ENCODE peak calls at places on chromosomes 7 and 10, in seven cellular contexts. Y is A549, O is foreskin fibroblast, E is body of pancreas, H is uterus, U is prostate gland, Q is fibroblast of lung. Z is an unnamed sample.

GRCh38 chr10:91034494-91035157 is 113.7 kb upstream of the ANKRD1 start:
- DNase-seq in Y (no peak), O (peak; percentile 77), E (peak; percentile 63), H (peak; percentile 43), U (peak; percentile 42), Q (peak; percentile 70), Z (peak; percentile 71)

GRCh38 chr10:60130130-60130579 is 223.8 kb upstream of the CCDC6 start:
- DNase-seq in Y (peak; percentile 19), O (no peak), E (peak; percentile 43), H (no peak), U (no peak), Q (no peak), Z (no peak)

GRCh38 chr7:98200364-98200763 is 10.9 kb upstream of the BHLHA15 start:
- DNase-seq in Y (no peak), O (no peak), E (no peak), H (no peak), U (no peak), Q (no peak), Z (no peak)

GRCh38 chr7:103809229-103809994 is 180.0 kb downstream of the RELN start:
- DNase-seq in Y (no peak), O (no peak), E (no peak), H (no peak), U (no peak), Q (no peak), Z (no peak)

GRCh38 chr10:4372601-4373000 is 453.4 kb upstream of the AKR1E2 start:
- DNase-seq in Y (no peak), O (peak; percentile 97), E (peak; percentile 14), H (peak; percentile 33), U (no peak), Q (peak; percentile 98), Z (peak; percentile 100)

GRCh38 chr7:128139406-128139805 is 101.7 kb upstream of the LEP start:
- DNase-seq in Y (no peak), O (no peak), E (no peak), H (no peak), U (no peak), Q (no peak), Z (no peak)

GRCh38 chr10:56139405-56139804 is 221.7 kb downstream of the ZWINT start:
- DNase-seq in Y (no peak), O (no peak), E (no peak), H (no peak), U (no peak), Q (no peak), Z (no peak)

GRCh38 chr7:32142649-32143048 is 72.4 kb upstream of the PDE1C start:
- DNase-seq in Y (no peak), O (peak; percentile 54), E (no peak), H (no peak), U (no peak), Q (peak; percentile 90), Z (peak; percentile 81)

GRCh38 chr7:129401968-129402860 is 32.0 kb upstream of the STRIP2 start:
- DNase-seq in Y (peak; percentile 20), O (peak; percentile 10), E (no peak), H (no peak), U (no peak), Q (no peak), Z (no peak)

GRCh38 chr7:138935438-138936079 is 45.6 kb downstream of the KIAA1549 start:
- DNase-seq in Y (peak; percentile 62), O (peak; percentile 93), E (peak; percentile 24), H (no peak), U (no peak), Q (peak; percentile 88), Z (peak; percentile 80)

GRCh38 chr7:5627745-5628547 is 153.5 kb downstream of the RNF216 start:
- DNase-seq in Y (no peak), O (no peak), E (no peak), H (no peak), U (no peak), Q (no peak), Z (no peak)

GRCh38 chr10:95394161-95394880 is 103.5 kb upstream of the PDLIM1 start:
- DNase-seq in Y (peak; percentile 19), O (no peak), E (no peak), H (no peak), U (no peak), Q (peak; percentile 52), Z (no peak)

GRCh38 chr7:157470699-157471098 is 133.9 kb downstream of the DNAJB6 start:
- DNase-seq in Y (no peak), O (no peak), E (no peak), H (no peak), U (no peak), Q (no peak), Z (no peak)

DNA sequence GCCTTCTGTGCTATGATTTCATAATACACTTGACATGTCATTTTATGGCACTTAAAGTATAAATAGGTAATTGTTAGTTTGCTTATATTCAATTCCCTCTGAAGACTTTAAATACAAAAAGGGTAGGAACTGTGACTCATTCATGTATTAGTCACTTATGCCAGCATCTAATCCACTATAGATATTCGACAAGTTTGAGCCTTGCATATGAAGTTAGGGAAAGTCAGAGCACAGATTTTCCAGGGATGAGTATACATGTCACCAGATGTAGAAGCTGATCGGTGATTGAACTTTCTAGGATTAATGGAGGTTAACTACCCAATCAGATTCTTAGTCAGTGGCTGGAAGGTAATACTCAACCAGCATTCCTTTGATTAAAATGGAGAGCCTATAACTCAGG is 1321.5 kb downstream of the XPNPEP1 start:
- DNase-seq in Y (no peak), O (peak; percentile 4), E (no peak), H (no peak), U (no peak), Q (peak; percentile 54), Z (peak; percentile 41)
- H3K4me3 ChIP-seq in Y (no peak overlapping the region), O (no peak overlapping the region), E (no peak overlapping the region), H (no peak overlapping the region), U (no peak overlapping the region), Q (no peak overlapping the region), Z (no peak overlapping the region)

GRCh38 chr7:55135462-55135861 is 116.6 kb downstream of the EGFR start:
- DNase-seq in Y (no peak), O (no peak), E (no peak), H (no peak), U (no peak), Q (no peak), Z (no peak)
- TF ChIP-seq CTCF in Y (no peak), O (no peak), E (no peak), H (no peak), U (no peak), Q (no peak), Z (no peak)

GRCh38 chr10:129958118-129958685 is 5.9 kb downstream of the EBF3 start:
- DNase-seq in Y (no peak), O (no peak), E (no peak), H (no peak), U (no peak), Q (no peak), Z (no peak)
- H3K4me3 ChIP-seq in Y (no peak overlapping the region), O (no peak overlapping the region), E (no peak overlapping the region), H (no peak overlapping the region), U (no peak overlapping the region), Q (no peak overlapping the region), Z (no peak overlapping the region)

GRCh38 chr7:105596866-105597265 is 15.6 kb upstream of the EFCAB10 start:
- DNase-seq in Y (no peak), O (no peak), E (no peak), H (no peak), U (no peak), Q (no peak), Z (no peak)

GRCh38 chr7:105591522-105591921 is 10.2 kb upstream of the EFCAB10 start:
- DNase-seq in Y (no peak), O (no peak), E (no peak), H (no peak), U (no peak), Q (no peak), Z (no peak)

GRCh38 chr7:105589221-105590077 is 8.2 kb upstream of the EFCAB10 start:
- DNase-seq in Y (peak; percentile 79), O (peak; percentile 91), E (peak; percentile 59), H (peak; percentile 27), U (peak; percentile 33), Q (peak; percentile 68), Z (peak; percentile 81)

GRCh38 chr7:105590793-105591192 is 9.5 kb upstream of the EFCAB10 start:
- DNase-seq in Y (no peak), O (no peak), E (no peak), H (no peak), U (no peak), Q (no peak), Z (no peak)

GRCh38 chr7:105594034-105594433 is 12.7 kb upstream of the EFCAB10 start:
- DNase-seq in Y (no peak), O (no peak), E (no peak), H (no peak), U (peak; percentile 28), Q (no peak), Z (no peak)
- TF ChIP-seq CTCF in Y (no peak), O (no peak), E (no peak), H (no peak), U (no peak), Q (peak; percentile 7), Z (no peak)

DNA sequence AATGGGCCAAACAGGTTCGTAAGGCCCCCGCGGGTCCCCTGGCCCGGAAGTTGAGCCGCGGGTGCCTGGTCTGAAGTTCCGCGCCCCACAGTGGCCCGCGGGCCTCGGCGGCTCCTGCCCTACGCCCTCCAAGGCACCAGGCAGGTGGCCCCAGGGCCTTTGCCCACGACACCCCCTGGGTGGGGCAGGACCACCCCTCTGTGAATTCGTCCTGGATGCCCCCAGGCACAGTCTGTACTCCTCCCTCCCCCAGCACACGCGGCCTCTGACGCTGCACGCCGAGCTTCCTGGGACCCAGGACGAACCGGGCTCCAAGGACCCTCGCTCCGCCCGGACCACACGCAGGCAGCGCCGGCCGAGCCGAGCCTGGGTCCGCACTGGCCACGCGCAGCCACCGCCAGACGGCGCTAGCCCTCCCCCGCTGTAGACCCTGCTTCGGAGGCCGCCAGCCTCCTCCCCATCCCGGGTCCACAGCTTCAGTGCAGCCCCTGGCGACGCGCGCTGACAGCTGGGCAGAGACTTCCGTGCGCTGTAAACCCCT is 810 bp upstream of the TCERG1L start:
- DNase-seq in Y (no peak), O (no peak), E (no peak), H (no peak), U (no peak), Q (no peak), Z (no peak)
- H3K4me3 ChIP-seq in Y (no peak overlapping the region), O (no peak overlapping the region), E (no peak overlapping the region), H (no peak overlapping the region), U (peak overlapping the region; percentile 39), Q (no peak overlapping the region), Z (no peak overlapping the region)

GRCh38 chr10:113108948-113109347 is 158.9 kb downstream of the TCF7L2 start:
- DNase-seq in Y (no peak), O (no peak), E (no peak), H (no peak), U (no peak), Q (no peak), Z (no peak)

GRCh38 chr10:113104071-113104470 is 154.0 kb downstream of the TCF7L2 start:
- DNase-seq in Y (no peak), O (peak; percentile 75), E (no peak), H (peak; percentile 55), U (no peak), Q (no peak), Z (no peak)

GRCh38 chr10:113111900-113112853 is 162.1 kb downstream of the TCF7L2 start:
- DNase-seq in Y (no peak), O (peak; percentile 90), E (peak; percentile 79), H (no peak), U (no peak), Q (peak; percentile 24), Z (peak; percentile 31)

GRCh38 chr10:113111260-113111659 is 161.2 kb downstream of the TCF7L2 start:
- DNase-seq in Y (no peak), O (no peak), E (no peak), H (no peak), U (no peak), Q (no peak), Z (no peak)

GRCh38 chr10:113108180-113108835 is 158.3 kb downstream of the TCF7L2 start:
- DNase-seq in Y (peak; percentile 55), O (peak; percentile 19), E (no peak), H (no peak), U (no peak), Q (no peak), Z (no peak)
- TF ChIP-seq CTCF in Y (peak; percentile 54), O (peak; percentile 52), E (no peak), H (peak; percentile 17), U (peak; percentile 20), Q (peak; percentile 45), Z (peak; percentile 61)